ENCODE peak calls at places on chromosomes 13 and 19, in seven cellular contexts. W, Z, C, G, S, V and P are unnamed samples.

GRCh38 chr19:13965377-13965896 is 13.1 kb downstream of the DCAF15 start:
- DNase-seq in V (no peak), S (peak; percentile 2), Z (no peak), W (no peak), C (no peak), G (no peak), P (no peak)

GRCh38 chr13:75437582-75438318 is 44.2 kb downstream of the TBC1D4 start:
- DNase-seq in C (no peak), V (peak; percentile 16), G (no peak), W (no peak), S (peak; percentile 48), Z (no peak), P (no peak)

GRCh38 chr13:74299688-74300087 is 165.5 kb upstream of the KLF12 start:
- DNase-seq in Z (no peak), G (no peak), C (no peak), W (no peak), S (no peak), V (no peak), P (no peak)

GRCh38 chr19:41413947-41414346 is 13.2 kb downstream of the B3GNT8 start:
- DNase-seq in S (no peak), C (no peak), G (no peak), V (no peak), W (no peak), Z (no peak), P (no peak)

GRCh38 chr19:2275588-2276428 is 6.2 kb downstream of the PEAK3 start:
- DNase-seq in W (no peak), G (no peak), Z (no peak), V (no peak), S (no peak), C (no peak), P (no peak)

GRCh38 chr13:103012611-103013010 is 53.6 kb downstream of the SLC10A2 start:
- DNase-seq in C (no peak), Z (no peak), W (no peak), S (no peak), V (no peak), G (no peak), P (no peak)

GRCh38 chr13:112822851-112823250 is 133.0 kb downstream of the ATP11A start:
- DNase-seq in C (no peak), G (no peak), S (no peak), Z (no peak), V (no peak), W (no peak), P (no peak)

GRCh38 chr19:1739960-1740629 is 13.2 kb upstream of the ONECUT3 start:
- DNase-seq in G (no peak), Z (no peak), W (no peak), S (no peak), V (no peak), C (no peak), P (no peak)

GRCh38 chr19:39154626-39155100 is 29.1 kb downstream of the PAK4 start:
- DNase-seq in Z (no peak), W (no peak), G (no peak), S (peak; percentile 67), V (no peak), C (peak; percentile 50), P (no peak)

GRCh38 chr13:30158774-30159445 is 148.4 kb downstream of the KATNAL1 start:
- DNase-seq in W (peak; percentile 24), V (peak; percentile 65), G (no peak), Z (no peak), C (no peak), S (no peak), P (no peak)

GRCh38 chr13:74977498-74977897 is 504.5 kb downstream of the TBC1D4 start:
- DNase-seq in C (no peak), S (no peak), Z (no peak), W (no peak), V (no peak), G (no peak), P (no peak)

GRCh38 chr19:52451241-52451640 is 2.1 kb upstream of the ZNF578 start:
- DNase-seq in S (no peak), W (no peak), C (no peak), V (no peak), Z (no peak), G (no peak), P (no peak)

GRCh38 chr13:72839831-72840426 is 58.0 kb downstream of the PIBF1 start:
- DNase-seq in V (peak; percentile 44), S (peak; percentile 66), Z (no peak), C (no peak), W (peak; percentile 30), G (peak; percentile 10), P (no peak)

GRCh38 chr13:23510544-23510916 is 59.7 kb upstream of the TNFRSF19 start:
- DNase-seq in V (no peak), C (no peak), S (no peak), Z (no peak), W (no peak), G (no peak), P (no peak)

GRCh38 chr13:44540761-44541434 is 35.2 kb downstream of the TSC22D1 start:
- DNase-seq in G (no peak), S (no peak), W (no peak), C (no peak), Z (no peak), V (no peak), P (no peak)

GRCh38 chr19:46859637-46860124 is 1.1 kb upstream of the ARHGAP35 start:
- DNase-seq in G (no peak), C (peak; percentile 76), Z (peak; percentile 89), V (no peak), S (peak; percentile 69), W (no peak), P (peak; percentile 69)